ENCODE peak calls at places on chromosomes 13 and 19, in six cellular contexts. One of them, this sample, is unnamed.
A peak's percentile ranks its signal among the peaks of the same experiment; 100 is the strongest.

GRCh38 chr13:33244210-33244906 is 41.2 kb downstream of the STARD13 start:
- DNase-seq in Daoy: no peak
- DNase-seq in non-pigmented ciliary epithelial cell: no peak
- DNase-seq in stimulated activated CD4-positive, alpha-beta T cell treated with anti-CD3 and anti-CD28 coated beads, Interleukin-1b, Interleukin-23, amount 100 ng/mL, for 1 hour: no peak
- DNase-seq in NCI-H2081: no peak
- DNase-seq in DMS 273 treated with DMSO at 0.1 percent for 48 hours: no peak
- DNase-seq in this sample: no peak

GRCh38 chr19:56369886-56370676 is 23.3 kb downstream of the ZNF582 start:
- DNase-seq in Daoy: no peak
- DNase-seq in stimulated activated CD4-positive, alpha-beta T cell treated with anti-CD3 and anti-CD28 coated beads, Interleukin-1b, Interleukin-23, amount 100 ng/mL, for 1 hour: no peak
- DNase-seq in DMS 273 treated with DMSO at 0.1 percent for 48 hours: no peak
- DNase-seq in non-pigmented ciliary epithelial cell: no peak
- DNase-seq in NCI-H2081: no peak
- DNase-seq in this sample: no peak

GRCh38 chr19:41726493-41726892 is 18.1 kb downstream of the CEACAM5 start:
- DNase-seq in non-pigmented ciliary epithelial cell: no peak
- DNase-seq in DMS 273 treated with DMSO at 0.1 percent for 48 hours: no peak
- DNase-seq in stimulated activated CD4-positive, alpha-beta T cell treated with anti-CD3 and anti-CD28 coated beads, Interleukin-1b, Interleukin-23, amount 100 ng/mL, for 1 hour: no peak
- DNase-seq in Daoy: no peak
- DNase-seq in NCI-H2081: no peak
- DNase-seq in this sample: no peak

GRCh38 chr19:33486936-33487793 is 34.4 kb downstream of the PEPD start:
- DNase-seq in stimulated activated CD4-positive, alpha-beta T cell treated with anti-CD3 and anti-CD28 coated beads, Interleukin-1b, Interleukin-23, amount 100 ng/mL, for 1 hour: no peak
- DNase-seq in Daoy: no peak
- DNase-seq in NCI-H2081: no peak
- DNase-seq in non-pigmented ciliary epithelial cell: no peak
- DNase-seq in DMS 273 treated with DMSO at 0.1 percent for 48 hours: no peak
- DNase-seq in this sample: no peak

GRCh38 chr19:14555918-14556661 is 15.8 kb downstream of the NDUFB7 start:
- DNase-seq in NCI-H2081: no peak
- DNase-seq in DMS 273 treated with DMSO at 0.1 percent for 48 hours: no peak
- DNase-seq in non-pigmented ciliary epithelial cell: no peak
- DNase-seq in Daoy: no peak
- DNase-seq in stimulated activated CD4-positive, alpha-beta T cell treated with anti-CD3 and anti-CD28 coated beads, Interleukin-1b, Interleukin-23, amount 100 ng/mL, for 1 hour: no peak
- DNase-seq in this sample: no peak

GRCh38 chr13:102677122-102677521 is 17.7 kb downstream of the METTL21C start:
- DNase-seq in non-pigmented ciliary epithelial cell: no peak
- DNase-seq in DMS 273 treated with DMSO at 0.1 percent for 48 hours: no peak
- DNase-seq in NCI-H2081: no peak
- DNase-seq in stimulated activated CD4-positive, alpha-beta T cell treated with anti-CD3 and anti-CD28 coated beads, Interleukin-1b, Interleukin-23, amount 100 ng/mL, for 1 hour: no peak
- DNase-seq in Daoy: no peak
- DNase-seq in this sample: no peak

GRCh38 chr13:54511356-54511755 is 1482.7 kb downstream of the OLFM4 start:
- DNase-seq in stimulated activated CD4-positive, alpha-beta T cell treated with anti-CD3 and anti-CD28 coated beads, Interleukin-1b, Interleukin-23, amount 100 ng/mL, for 1 hour: no peak
- DNase-seq in DMS 273 treated with DMSO at 0.1 percent for 48 hours: no peak
- DNase-seq in Daoy: no peak
- DNase-seq in NCI-H2081: no peak
- DNase-seq in non-pigmented ciliary epithelial cell: no peak
- DNase-seq in this sample: no peak

GRCh38 chr13:52405767-52406494 is at the start of gene THSD1:
- DNase-seq in Daoy: peak; percentile 47
- DNase-seq in NCI-H2081: peak; percentile 16
- DNase-seq in non-pigmented ciliary epithelial cell: no peak
- DNase-seq in stimulated activated CD4-positive, alpha-beta T cell treated with anti-CD3 and anti-CD28 coated beads, Interleukin-1b, Interleukin-23, amount 100 ng/mL, for 1 hour: no peak
- DNase-seq in DMS 273 treated with DMSO at 0.1 percent for 48 hours: no peak
- DNase-seq in this sample: no peak

GRCh38 chr13:79966502-79966901 is 374.4 kb downstream of the SPRY2 start:
- DNase-seq in DMS 273 treated with DMSO at 0.1 percent for 48 hours: no peak
- DNase-seq in stimulated activated CD4-positive, alpha-beta T cell treated with anti-CD3 and anti-CD28 coated beads, Interleukin-1b, Interleukin-23, amount 100 ng/mL, for 1 hour: no peak
- DNase-seq in Daoy: no peak
- DNase-seq in non-pigmented ciliary epithelial cell: no peak
- DNase-seq in NCI-H2081: no peak
- DNase-seq in this sample: no peak

GRCh38 chr13:85631801-85632200 is 167.4 kb downstream of the SLITRK6 start:
- DNase-seq in Daoy: no peak
- DNase-seq in stimulated activated CD4-positive, alpha-beta T cell treated with anti-CD3 and anti-CD28 coated beads, Interleukin-1b, Interleukin-23, amount 100 ng/mL, for 1 hour: no peak
- DNase-seq in non-pigmented ciliary epithelial cell: no peak
- DNase-seq in DMS 273 treated with DMSO at 0.1 percent for 48 hours: no peak
- DNase-seq in NCI-H2081: no peak
- DNase-seq in this sample: no peak

GRCh38 chr19:4800591-4801081 is 9.1 kb downstream of the FEM1A start:
- DNase-seq in DMS 273 treated with DMSO at 0.1 percent for 48 hours: no peak
- DNase-seq in Daoy: no peak
- DNase-seq in NCI-H2081: no peak
- DNase-seq in stimulated activated CD4-positive, alpha-beta T cell treated with anti-CD3 and anti-CD28 coated beads, Interleukin-1b, Interleukin-23, amount 100 ng/mL, for 1 hour: no peak
- DNase-seq in non-pigmented ciliary epithelial cell: no peak
- DNase-seq in this sample: no peak

GRCh38 chr19:33392341-33393285 is 19.1 kb downstream of the CEBPG start:
- DNase-seq in NCI-H2081: no peak
- DNase-seq in stimulated activated CD4-positive, alpha-beta T cell treated with anti-CD3 and anti-CD28 coated beads, Interleukin-1b, Interleukin-23, amount 100 ng/mL, for 1 hour: no peak
- DNase-seq in Daoy: no peak
- DNase-seq in non-pigmented ciliary epithelial cell: no peak
- DNase-seq in DMS 273 treated with DMSO at 0.1 percent for 48 hours: no peak
- DNase-seq in this sample: no peak

GRCh38 chr13:99956473-99957349 is 14.9 kb downstream of the ZIC5 start:
- DNase-seq in stimulated activated CD4-positive, alpha-beta T cell treated with anti-CD3 and anti-CD28 coated beads, Interleukin-1b, Interleukin-23, amount 100 ng/mL, for 1 hour: no peak
- DNase-seq in NCI-H2081: no peak
- DNase-seq in DMS 273 treated with DMSO at 0.1 percent for 48 hours: no peak
- DNase-seq in Daoy: no peak
- DNase-seq in non-pigmented ciliary epithelial cell: no peak
- DNase-seq in this sample: no peak

GRCh38 chr13:40534456-40534855 is 132.0 kb downstream of the FOXO1 start:
- DNase-seq in non-pigmented ciliary epithelial cell: no peak
- DNase-seq in DMS 273 treated with DMSO at 0.1 percent for 48 hours: no peak
- DNase-seq in stimulated activated CD4-positive, alpha-beta T cell treated with anti-CD3 and anti-CD28 coated beads, Interleukin-1b, Interleukin-23, amount 100 ng/mL, for 1 hour: no peak
- DNase-seq in NCI-H2081: no peak
- DNase-seq in Daoy: no peak
- DNase-seq in this sample: no peak

GRCh38 chr13:38013676-38014075 is 144.1 kb upstream of the TRPC4 start:
- DNase-seq in DMS 273 treated with DMSO at 0.1 percent for 48 hours: no peak
- DNase-seq in NCI-H2081: no peak
- DNase-seq in Daoy: no peak
- DNase-seq in non-pigmented ciliary epithelial cell: no peak
- DNase-seq in stimulated activated CD4-positive, alpha-beta T cell treated with anti-CD3 and anti-CD28 coated beads, Interleukin-1b, Interleukin-23, amount 100 ng/mL, for 1 hour: no peak
- DNase-seq in this sample: no peak

GRCh38 chr19:12126707-12127106 is 13.4 kb downstream of the ZNF20 start:
- DNase-seq in DMS 273 treated with DMSO at 0.1 percent for 48 hours: no peak
- DNase-seq in stimulated activated CD4-positive, alpha-beta T cell treated with anti-CD3 and anti-CD28 coated beads, Interleukin-1b, Interleukin-23, amount 100 ng/mL, for 1 hour: no peak
- DNase-seq in NCI-H2081: no peak
- DNase-seq in non-pigmented ciliary epithelial cell: no peak
- DNase-seq in Daoy: peak; percentile 6
- DNase-seq in this sample: peak; percentile 12

This sample was measured in CD4-positive, alpha-beta memory T cell.